ENCODE peak calls at places on chromosomes 1 and 21, in five cellular contexts. T, H, X, I and Y are unnamed samples.

GRCh38 chr1:53585116-53585515 is 125.9 kb downstream of the DMRTB1 start:
- DNase-seq in T (no peak), H (no peak), X (no peak), I (peak), Y (peak)

GRCh38 chr1:229029644-229030235 is 241.2 kb upstream of the RAB4A start:
- DNase-seq in T (no peak), H (no peak), X (no peak), I (no peak), Y (no peak)

GRCh38 chr1:175201061-175201508 is 8.5 kb upstream of the KIAA0040 start:
- DNase-seq in T (no peak), H (no peak), X (no peak), I (no peak), Y (no peak)

GRCh38 chr21:35395728-35396127 is 346.6 kb upstream of the RUNX1 start:
- DNase-seq in T (no peak), H (no peak), X (no peak), I (no peak), Y (no peak)

GRCh38 chr1:109978761-109979488 is 5.6 kb upstream of the AHCYL1 start:
- DNase-seq in T (no peak), H (no peak), X (no peak), I (no peak), Y (no peak)

GRCh38 chr1:11650331-11650991 is 3.8 kb downstream of the FBXO2 start:
- DNase-seq in T (peak), H (peak), X (peak), I (peak), Y (peak)

GRCh38 chr1:180948846-180949615 is 36.3 kb downstream of the KIAA1614 start:
- DNase-seq in T (no peak), H (no peak), X (no peak), I (no peak), Y (no peak)

GRCh38 chr1:9822897-9823692 is 670 bp downstream of the CLSTN1 start:
- DNase-seq in T (no peak), H (peak), X (peak), I (peak), Y (peak)